ENCODE peak calls at places on chromosomes 13 and 19, in nine cellular contexts. G, B, E, Z, O, N, I, U and J are unnamed samples.

GRCh38 chr19:11378319-11379189 is 4.1 kb downstream of the SWSAP1 start:
- DNase-seq in Z (peak; percentile 64), G (no peak), U (no peak), E (no peak), I (peak; percentile 75), O (peak; percentile 73), N (peak; percentile 86), B (peak; percentile 44), J (no peak)

GRCh38 chr13:101267656-101268055 is 148.7 kb downstream of the NALCN start:
- DNase-seq in B (no peak), Z (no peak), U (no peak), E (no peak), I (no peak), G (no peak), N (no peak), O (no peak), J (no peak)

GRCh38 chr19:46776927-46777911 is 11.2 kb downstream of the SLC1A5 start:
- DNase-seq in N (peak; percentile 90), E (no peak), U (no peak), O (no peak), I (peak; percentile 79), B (no peak), G (no peak), Z (no peak), J (no peak)

GRCh38 chr13:75796825-75797224 is 160.7 kb downstream of the LMO7 start:
- DNase-seq in B (no peak), G (no peak), U (no peak), O (no peak), E (no peak), N (no peak), Z (no peak), I (no peak), J (no peak)

GRCh38 chr13:51625555-51626345 is 41.5 kb downstream of the WDFY2 start:
- DNase-seq in Z (no peak), U (no peak), G (no peak), E (no peak), N (no peak), B (no peak), O (no peak), I (no peak), J (no peak)

GRCh38 chr13:100633461-100633860 is 41.1 kb downstream of the TMTC4 start:
- DNase-seq in Z (no peak), E (no peak), B (no peak), G (no peak), O (peak; percentile 27), I (no peak), N (no peak), U (no peak), J (no peak)

GRCh38 chr13:32585625-32586021 is 629 bp upstream of the PDS5B start:
- DNase-seq in Z (no peak), B (no peak), O (peak; percentile 0), U (no peak), I (no peak), N (peak; percentile 45), G (no peak), E (no peak), J (no peak)

GRCh38 chr19:39870171-39870971 is 24.2 kb upstream of the FBL start:
- DNase-seq in B (no peak), Z (no peak), E (no peak), G (no peak), O (no peak), U (no peak), I (peak; percentile 82), N (peak; percentile 91), J (no peak)

GRCh38 chr13:21625366-21625765 is 21.4 kb upstream of the MICU2 start:
- DNase-seq in B (no peak), I (no peak), E (no peak), Z (no peak), U (peak; percentile 29), N (peak; percentile 53), G (no peak), O (peak; percentile 18), J (no peak)

GRCh38 chr13:99067160-99067985 is 89.5 kb upstream of the DOCK9 start:
- DNase-seq in U (no peak), O (peak; percentile 28), E (no peak), Z (no peak), I (no peak), B (no peak), G (no peak), N (no peak), J (no peak)

GRCh38 chr19:48195106-48195830 is 24.8 kb downstream of the ZSWIM9 start:
- DNase-seq in O (no peak), U (no peak), Z (no peak), I (no peak), B (no peak), N (peak; percentile 6), G (no peak), E (no peak), J (no peak)

GRCh38 chr19:51796195-51796679 is 1.3 kb downstream of the FPR3 start:
- DNase-seq in E (no peak), G (no peak), I (no peak), B (no peak), O (no peak), U (no peak), Z (peak; percentile 66), N (no peak), J (no peak)

GRCh38 chr13:22454586-22454985 is 726.2 kb upstream of the SGCG start:
- DNase-seq in U (no peak), E (no peak), N (peak; percentile 63), O (no peak), I (no peak), Z (no peak), B (no peak), G (no peak), J (no peak)

GRCh38 chr19:17052439-17052838 is 22.8 kb downstream of the HAUS8 start:
- DNase-seq in N (peak; percentile 88), U (no peak), B (no peak), Z (no peak), G (no peak), E (no peak), O (peak; percentile 46), I (peak; percentile 67), J (no peak)

DNA sequence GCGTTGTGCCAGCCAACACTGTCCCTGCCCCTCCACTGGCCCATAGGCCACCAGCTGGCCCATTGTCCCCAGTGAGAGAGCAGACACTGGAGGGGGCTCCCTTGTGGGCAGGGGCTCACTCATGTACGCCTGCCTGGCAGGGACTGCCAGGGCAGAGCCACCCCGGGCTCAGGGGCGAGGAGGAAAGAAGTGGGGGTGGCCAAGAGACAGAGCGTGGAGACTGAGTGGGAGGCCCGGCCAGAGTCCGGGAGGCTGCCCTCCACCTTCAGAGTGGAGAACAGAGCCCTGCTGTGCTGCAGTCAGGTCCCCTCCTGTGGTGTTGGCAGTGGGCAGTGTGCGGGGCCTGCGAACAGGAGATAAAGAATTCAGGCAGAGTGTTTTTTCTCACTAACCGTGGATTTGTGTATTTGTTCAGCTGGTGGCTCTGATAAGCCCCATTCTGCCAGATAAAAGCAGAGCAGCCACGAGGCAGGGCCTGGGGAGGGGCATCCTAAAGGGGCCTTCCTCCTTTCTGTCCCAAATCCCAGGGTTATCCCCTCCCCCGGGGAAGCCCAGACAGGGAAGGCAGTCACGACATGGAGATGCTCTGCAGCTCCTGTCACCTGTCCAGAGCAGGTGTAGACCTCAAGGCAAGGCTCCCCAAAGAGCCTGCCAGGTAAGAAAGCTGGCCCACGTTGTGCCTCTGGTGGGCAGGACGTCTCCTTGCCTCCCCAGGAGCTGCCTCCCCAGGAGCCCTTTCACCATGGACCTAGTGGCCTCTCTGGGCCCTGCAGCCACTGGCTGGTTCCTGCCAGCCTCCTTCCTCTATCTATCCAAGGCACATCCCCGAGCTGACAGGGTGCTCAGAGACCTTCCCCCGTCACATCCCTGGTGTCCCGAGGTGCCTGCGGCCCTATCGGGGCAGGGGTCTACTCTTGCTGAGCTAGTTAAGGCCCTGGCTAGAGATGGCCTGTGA is 33.0 kb downstream of the LYL1 start:
- DNase-seq in N (no peak), G (no peak), U (no peak), E (no peak), Z (no peak), I (no peak), B (no peak), O (no peak), J (no peak)
- H3K4me3 ChIP-seq in N (no peak overlapping the region), G (peak overlapping the region; percentile 52), U (no peak overlapping the region), E (peak overlapping the region; percentile 49), Z (no peak overlapping the region), I (no peak overlapping the region), B (peak overlapping the region; percentile 34), O (no peak overlapping the region), J (no peak overlapping the region)

GRCh38 chr19:5618591-5618990 is 4.0 kb downstream of the SAFB2 start:
- DNase-seq in E (no peak), I (no peak), N (no peak), G (no peak), O (no peak), Z (no peak), B (no peak), U (no peak), J (no peak)
- H3K27ac ChIP-seq in E (no peak overlapping the region), I (no peak overlapping the region), N (no peak overlapping the region), G (peak overlapping the region; percentile 4), O (no peak overlapping the region), Z (no peak overlapping the region), B (peak overlapping the region; percentile 21), U (no peak overlapping the region), J (no peak overlapping the region)

DNA sequence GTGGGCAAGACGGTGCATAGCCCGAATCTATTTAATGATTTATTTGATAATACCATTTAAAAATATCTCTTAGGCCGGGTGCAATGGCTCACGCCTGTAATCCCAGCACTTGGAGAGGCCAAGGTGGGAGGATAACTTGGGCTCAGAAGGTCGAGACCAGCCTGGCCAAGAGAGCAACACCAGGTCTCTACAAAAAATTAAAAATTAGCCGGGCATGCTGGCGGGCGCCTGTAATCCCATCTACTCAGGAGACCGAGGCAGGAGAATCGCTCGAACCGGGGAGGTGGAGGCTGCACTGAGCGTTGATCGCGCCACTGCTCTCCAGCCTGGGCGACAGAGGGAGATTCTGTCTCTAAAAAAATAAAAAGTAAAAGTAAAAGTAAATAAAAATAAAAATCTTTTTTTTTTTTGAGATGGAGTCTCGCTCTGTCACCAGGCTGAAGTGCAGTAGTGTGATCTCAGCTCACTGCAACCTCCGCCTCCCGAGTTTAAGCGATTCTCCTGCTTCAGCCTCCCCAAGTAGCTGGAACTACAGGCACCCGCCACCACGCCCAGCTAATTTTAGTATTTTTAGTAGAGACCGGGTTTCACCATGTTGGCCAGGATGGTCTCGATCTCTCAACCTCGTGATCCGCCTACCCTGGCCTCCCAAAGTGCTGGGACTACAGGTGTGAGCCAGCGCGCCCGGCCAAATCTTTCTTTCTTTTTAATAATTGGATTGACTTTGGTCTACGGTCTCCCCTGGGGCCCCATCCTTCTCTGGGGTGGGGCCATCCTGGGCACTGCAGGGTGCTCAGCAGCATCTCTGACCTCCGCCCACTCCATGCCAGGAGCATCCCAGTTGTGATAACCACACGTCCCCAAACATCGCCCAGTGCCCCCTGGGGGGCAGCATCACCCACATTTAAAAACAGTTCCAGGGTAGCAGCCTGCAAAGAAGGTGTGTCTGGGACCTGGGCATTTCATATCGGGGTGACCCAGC is 90.7 kb downstream of the GNG7 start:
- DNase-seq in B (peak; percentile 19), G (no peak), U (no peak), O (no peak), I (no peak), N (no peak), Z (peak; percentile 46), E (no peak), J (no peak)
- TF ChIP-seq CTCF in B (no peak), G (peak; percentile 27), U (peak; percentile 39), O (peak; percentile 13), I (no peak), N (peak; percentile 3), Z (no peak), E (no peak), J (no peak)

DNA sequence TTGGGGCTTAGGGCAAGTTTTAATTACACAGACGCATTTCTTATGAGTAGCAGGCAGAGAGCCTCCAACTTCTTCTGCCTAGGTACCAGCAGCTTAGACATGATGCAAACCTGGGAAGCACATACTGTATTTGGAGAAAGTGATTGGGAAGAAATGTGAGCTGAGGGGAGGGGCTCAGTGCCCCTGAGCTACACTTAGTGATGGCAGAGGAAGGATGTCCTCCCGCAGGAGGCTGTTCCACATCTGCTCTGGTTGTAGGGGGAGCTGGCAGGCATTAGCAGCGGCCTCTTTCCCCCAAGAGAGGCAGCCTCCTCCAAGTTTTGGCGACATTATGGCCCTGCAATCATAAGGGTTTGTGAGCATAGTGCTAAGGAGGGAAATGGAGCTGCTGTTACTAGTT is 3.2 kb downstream of the ALOX5AP start:
- DNase-seq in O (no peak), E (no peak), U (no peak), G (no peak), Z (no peak), B (no peak), I (no peak), N (no peak), J (no peak)
- H3K4me3 ChIP-seq in O (no peak overlapping the region), E (no peak overlapping the region), U (no peak overlapping the region), G (no peak overlapping the region), Z (peak overlapping the region; percentile 47), B (no peak overlapping the region), I (no peak overlapping the region), N (no peak overlapping the region), J (no peak overlapping the region)